ENCODE peak calls at places on chromosomes 4 and X, in ten cellular contexts. One of them, this sample, is unnamed.

GRCh38 chrX:10486373-10486772 is 134.0 kb downstream of the MID1 start:
- DNase-seq in NB4: no peak
- DNase-seq in right atrium auricular region: no peak
- DNase-seq in HL-60: no peak
- DNase-seq in type B pancreatic cell: no peak
- DNase-seq in epithelial cell of esophagus: peak
- DNase-seq in tibial nerve: no peak
- DNase-seq in PC-3: peak
- DNase-seq in ovary: no peak
- DNase-seq in neural progenitor cell: no peak
- DNase-seq in this sample: peak

GRCh38 chr4:176540814-176541213 is 221.0 kb downstream of the SPCS3 start:
- DNase-seq in NB4: no peak
- DNase-seq in right atrium auricular region: no peak
- DNase-seq in HL-60: no peak
- DNase-seq in type B pancreatic cell: no peak
- DNase-seq in epithelial cell of esophagus: peak
- DNase-seq in tibial nerve: no peak
- DNase-seq in PC-3: no peak
- DNase-seq in ovary: no peak
- DNase-seq in neural progenitor cell: no peak
- DNase-seq in this sample: no peak

GRCh38 chr4:8410066-8410600 is 30.4 kb downstream of the ACOX3 start:
- DNase-seq in NB4: no peak
- DNase-seq in right atrium auricular region: no peak
- DNase-seq in HL-60: no peak
- DNase-seq in type B pancreatic cell: no peak
- DNase-seq in epithelial cell of esophagus: no peak
- DNase-seq in tibial nerve: no peak
- DNase-seq in PC-3: no peak
- DNase-seq in ovary: no peak
- DNase-seq in neural progenitor cell: no peak
- DNase-seq in this sample: no peak

GRCh38 chrX:38327007-38327774 is at the start of gene RPGR:
- DNase-seq in NB4: peak
- DNase-seq in right atrium auricular region: peak
- DNase-seq in HL-60: peak
- DNase-seq in type B pancreatic cell: peak
- DNase-seq in epithelial cell of esophagus: peak
- DNase-seq in tibial nerve: peak
- DNase-seq in PC-3: peak
- DNase-seq in ovary: peak
- DNase-seq in neural progenitor cell: peak
- DNase-seq in this sample: peak

GRCh38 chr4:87853108-87853507 is 20.3 kb downstream of the MEPE start:
- DNase-seq in NB4: peak
- DNase-seq in right atrium auricular region: no peak
- DNase-seq in HL-60: peak
- DNase-seq in type B pancreatic cell: no peak
- DNase-seq in epithelial cell of esophagus: peak
- DNase-seq in tibial nerve: no peak
- DNase-seq in PC-3: peak
- DNase-seq in ovary: no peak
- DNase-seq in neural progenitor cell: peak
- DNase-seq in this sample: peak

GRCh38 chrX:67544871-67545771 is 1.3 kb downstream of the AR start:
- DNase-seq in NB4: peak
- DNase-seq in right atrium auricular region: no peak
- DNase-seq in HL-60: no peak
- DNase-seq in type B pancreatic cell: peak
- DNase-seq in epithelial cell of esophagus: no peak
- DNase-seq in tibial nerve: no peak
- DNase-seq in PC-3: no peak
- DNase-seq in ovary: peak
- DNase-seq in neural progenitor cell: peak
- DNase-seq in this sample: peak

GRCh38 chr4:24771241-24771640 is 24.1 kb upstream of the SOD3 start:
- DNase-seq in NB4: no peak
- DNase-seq in right atrium auricular region: no peak
- DNase-seq in HL-60: no peak
- DNase-seq in type B pancreatic cell: no peak
- DNase-seq in epithelial cell of esophagus: no peak
- DNase-seq in tibial nerve: no peak
- DNase-seq in PC-3: peak
- DNase-seq in ovary: no peak
- DNase-seq in neural progenitor cell: no peak
- DNase-seq in this sample: peak

GRCh38 chrX:13732246-13733067 is 2.0 kb downstream of the TRAPPC2 start:
- DNase-seq in NB4: no peak
- DNase-seq in right atrium auricular region: no peak
- DNase-seq in HL-60: no peak
- DNase-seq in type B pancreatic cell: no peak
- DNase-seq in epithelial cell of esophagus: no peak
- DNase-seq in tibial nerve: no peak
- DNase-seq in PC-3: no peak
- DNase-seq in ovary: no peak
- DNase-seq in neural progenitor cell: no peak
- DNase-seq in this sample: no peak

GRCh38 chr4:101599620-101600019 is 190.9 kb upstream of the BANK1 start:
- DNase-seq in NB4: peak
- DNase-seq in right atrium auricular region: no peak
- DNase-seq in HL-60: no peak
- DNase-seq in type B pancreatic cell: no peak
- DNase-seq in epithelial cell of esophagus: peak
- DNase-seq in tibial nerve: no peak
- DNase-seq in PC-3: peak
- DNase-seq in ovary: no peak
- DNase-seq in neural progenitor cell: no peak
- DNase-seq in this sample: peak

GRCh38 chrX:151359341-151359740 is 37.7 kb upstream of the VMA21 start:
- DNase-seq in NB4: no peak
- DNase-seq in right atrium auricular region: no peak
- DNase-seq in HL-60: no peak
- DNase-seq in type B pancreatic cell: no peak
- DNase-seq in epithelial cell of esophagus: no peak
- DNase-seq in tibial nerve: no peak
- DNase-seq in PC-3: no peak
- DNase-seq in ovary: no peak
- DNase-seq in neural progenitor cell: peak
- DNase-seq in this sample: no peak

GRCh38 chrX:132353430-132353829 is 134.2 kb upstream of the RAP2C start:
- DNase-seq in NB4: no peak
- DNase-seq in right atrium auricular region: no peak
- DNase-seq in HL-60: no peak
- DNase-seq in type B pancreatic cell: no peak
- DNase-seq in epithelial cell of esophagus: no peak
- DNase-seq in tibial nerve: no peak
- DNase-seq in PC-3: no peak
- DNase-seq in ovary: no peak
- DNase-seq in neural progenitor cell: no peak
- DNase-seq in this sample: no peak

GRCh38 chr4:16669036-16669435 is 229.4 kb downstream of the LDB2 start:
- DNase-seq in NB4: no peak
- DNase-seq in right atrium auricular region: no peak
- DNase-seq in HL-60: no peak
- DNase-seq in type B pancreatic cell: no peak
- DNase-seq in epithelial cell of esophagus: no peak
- DNase-seq in tibial nerve: no peak
- DNase-seq in PC-3: no peak
- DNase-seq in ovary: peak
- DNase-seq in neural progenitor cell: no peak
- DNase-seq in this sample: peak

GRCh38 chrX:16138108-16138427 is 14.7 kb downstream of the GRPR start:
- DNase-seq in NB4: peak
- DNase-seq in right atrium auricular region: no peak
- DNase-seq in HL-60: peak
- DNase-seq in type B pancreatic cell: no peak
- DNase-seq in epithelial cell of esophagus: peak
- DNase-seq in tibial nerve: no peak
- DNase-seq in PC-3: no peak
- DNase-seq in ovary: no peak
- DNase-seq in neural progenitor cell: peak
- DNase-seq in this sample: peak
- TF ChIP-seq CTCF in NB4: peak
- TF ChIP-seq CTCF in right atrium auricular region: no peak
- TF ChIP-seq CTCF in HL-60: peak
- TF ChIP-seq CTCF in type B pancreatic cell: peak
- TF ChIP-seq CTCF in epithelial cell of esophagus: peak
- TF ChIP-seq CTCF in tibial nerve: no peak
- TF ChIP-seq CTCF in PC-3: no peak
- TF ChIP-seq CTCF in ovary: no peak
- TF ChIP-seq CTCF in neural progenitor cell: peak
- TF ChIP-seq CTCF in this sample: no peak

GRCh38 chr4:95181446-95182306 is 367.1 kb downstream of the UNC5C start:
- DNase-seq in NB4: no peak
- DNase-seq in right atrium auricular region: no peak
- DNase-seq in HL-60: no peak
- DNase-seq in type B pancreatic cell: no peak
- DNase-seq in epithelial cell of esophagus: no peak
- DNase-seq in tibial nerve: no peak
- DNase-seq in PC-3: peak
- DNase-seq in ovary: no peak
- DNase-seq in neural progenitor cell: peak
- DNase-seq in this sample: no peak
- TF ChIP-seq CTCF in NB4: no peak
- TF ChIP-seq CTCF in right atrium auricular region: no peak
- TF ChIP-seq CTCF in HL-60: no peak
- TF ChIP-seq CTCF in type B pancreatic cell: peak
- TF ChIP-seq CTCF in epithelial cell of esophagus: no peak
- TF ChIP-seq CTCF in tibial nerve: no peak
- TF ChIP-seq CTCF in PC-3: no peak
- TF ChIP-seq CTCF in ovary: no peak
- TF ChIP-seq CTCF in neural progenitor cell: peak
- TF ChIP-seq CTCF in this sample: no peak

GRCh38 chrX:50068893-50069292 is 131.9 kb downstream of the AKAP4 start:
- DNase-seq in NB4: no peak
- DNase-seq in right atrium auricular region: no peak
- DNase-seq in HL-60: no peak
- DNase-seq in type B pancreatic cell: no peak
- DNase-seq in epithelial cell of esophagus: no peak
- DNase-seq in tibial nerve: no peak
- DNase-seq in PC-3: no peak
- DNase-seq in ovary: no peak
- DNase-seq in neural progenitor cell: no peak
- DNase-seq in this sample: no peak

GRCh38 chrX:50066318-50066937 is 134.4 kb downstream of the AKAP4 start:
- DNase-seq in NB4: no peak
- DNase-seq in right atrium auricular region: no peak
- DNase-seq in HL-60: no peak
- DNase-seq in type B pancreatic cell: no peak
- DNase-seq in epithelial cell of esophagus: no peak
- DNase-seq in tibial nerve: no peak
- DNase-seq in PC-3: no peak
- DNase-seq in ovary: no peak
- DNase-seq in neural progenitor cell: no peak
- DNase-seq in this sample: no peak

GRCh38 chrX:50071507-50071906 is 129.3 kb downstream of the AKAP4 start:
- DNase-seq in NB4: no peak
- DNase-seq in right atrium auricular region: no peak
- DNase-seq in HL-60: no peak
- DNase-seq in type B pancreatic cell: no peak
- DNase-seq in epithelial cell of esophagus: no peak
- DNase-seq in tibial nerve: no peak
- DNase-seq in PC-3: no peak
- DNase-seq in ovary: no peak
- DNase-seq in neural progenitor cell: no peak
- DNase-seq in this sample: no peak

GRCh38 chrX:50068293-50068568 is 132.6 kb downstream of the AKAP4 start:
- DNase-seq in NB4: no peak
- DNase-seq in right atrium auricular region: no peak
- DNase-seq in HL-60: no peak
- DNase-seq in type B pancreatic cell: no peak
- DNase-seq in epithelial cell of esophagus: no peak
- DNase-seq in tibial nerve: no peak
- DNase-seq in PC-3: no peak
- DNase-seq in ovary: no peak
- DNase-seq in neural progenitor cell: no peak
- DNase-seq in this sample: no peak

DNA sequence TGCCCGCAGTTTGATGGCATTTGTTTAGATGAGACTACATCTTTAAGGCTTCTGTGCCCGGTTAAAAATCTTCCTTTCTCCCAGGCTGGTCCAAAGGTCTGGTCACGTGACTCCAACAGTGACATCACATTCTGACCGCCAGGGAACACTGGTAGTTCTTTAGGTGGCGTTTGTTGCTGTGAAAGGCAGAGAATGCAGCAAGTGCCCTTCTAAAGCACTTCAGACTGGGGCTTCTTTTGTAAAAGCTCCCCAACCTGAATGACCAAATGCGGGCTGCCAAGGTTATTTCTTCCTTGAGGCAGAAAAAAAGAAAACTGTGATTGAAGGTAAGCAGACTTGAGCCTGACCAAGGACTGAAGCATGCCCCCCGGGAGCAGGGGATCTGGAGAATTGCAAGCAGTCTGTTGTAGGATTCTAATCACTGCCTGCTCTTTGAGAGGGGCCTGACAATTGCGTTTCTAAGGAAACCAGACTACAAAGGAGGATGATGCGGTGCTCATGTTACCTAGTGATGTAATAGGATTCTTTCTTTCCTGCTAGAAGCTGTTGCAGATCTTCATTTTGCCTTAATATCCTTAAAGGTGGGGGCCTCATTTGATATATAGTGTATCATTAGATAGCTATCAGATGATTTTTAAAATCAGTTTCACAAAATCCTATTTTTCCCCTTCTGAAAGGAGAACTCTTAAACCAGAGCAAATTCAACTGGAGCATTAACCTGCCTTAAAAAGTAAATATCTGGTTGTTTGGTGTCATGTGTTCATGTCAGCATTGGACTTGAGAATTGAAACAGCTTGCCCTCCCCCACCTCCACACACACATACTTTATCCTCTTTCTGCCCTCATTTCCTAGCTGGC is 133.1 kb downstream of the AKAP4 start:
- DNase-seq in NB4: no peak
- DNase-seq in right atrium auricular region: no peak
- DNase-seq in HL-60: no peak
- DNase-seq in type B pancreatic cell: no peak
- DNase-seq in epithelial cell of esophagus: peak
- DNase-seq in tibial nerve: no peak
- DNase-seq in PC-3: no peak
- DNase-seq in ovary: no peak
- DNase-seq in neural progenitor cell: peak
- DNase-seq in this sample: no peak
- TF ChIP-seq CTCF in NB4: no peak
- TF ChIP-seq CTCF in right atrium auricular region: no peak
- TF ChIP-seq CTCF in HL-60: no peak
- TF ChIP-seq CTCF in type B pancreatic cell: peak
- TF ChIP-seq CTCF in epithelial cell of esophagus: no peak
- TF ChIP-seq CTCF in tibial nerve: no peak
- TF ChIP-seq CTCF in PC-3: no peak
- TF ChIP-seq CTCF in ovary: no peak
- TF ChIP-seq CTCF in neural progenitor cell: peak
- TF ChIP-seq CTCF in this sample: no peak

DNA sequence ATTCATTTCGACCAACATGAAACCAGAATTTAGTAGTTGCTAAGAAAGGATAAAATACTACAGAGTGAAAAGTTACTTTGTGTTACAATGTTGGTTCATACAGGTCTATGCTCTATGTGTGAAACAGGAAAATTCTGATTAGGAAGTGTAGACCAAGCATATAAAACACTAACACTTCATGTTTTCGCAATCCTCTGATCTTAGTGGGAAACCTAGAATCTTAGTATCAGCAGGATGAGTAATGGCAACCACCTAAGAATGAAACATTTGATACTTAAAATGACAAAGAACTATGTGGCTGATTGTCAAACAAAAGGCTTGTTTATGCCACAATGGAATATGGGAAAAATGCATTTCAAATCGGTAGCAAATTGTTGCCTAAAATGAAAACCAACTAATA is 116.1 kb downstream of the AMMECR1 start:
- DNase-seq in NB4: no peak
- DNase-seq in right atrium auricular region: no peak
- DNase-seq in HL-60: no peak
- DNase-seq in type B pancreatic cell: no peak
- DNase-seq in epithelial cell of esophagus: peak
- DNase-seq in tibial nerve: no peak
- DNase-seq in PC-3: peak
- DNase-seq in ovary: no peak
- DNase-seq in neural progenitor cell: no peak
- DNase-seq in this sample: no peak
- TF ChIP-seq CTCF in NB4: no peak
- TF ChIP-seq CTCF in right atrium auricular region: no peak
- TF ChIP-seq CTCF in HL-60: no peak
- TF ChIP-seq CTCF in type B pancreatic cell: no peak
- TF ChIP-seq CTCF in epithelial cell of esophagus: no peak
- TF ChIP-seq CTCF in tibial nerve: no peak
- TF ChIP-seq CTCF in PC-3: no peak
- TF ChIP-seq CTCF in ovary: no peak
- TF ChIP-seq CTCF in neural progenitor cell: no peak
- TF ChIP-seq CTCF in this sample: no peak